ENCODE peak calls at places on chromosomes 12 and 14, in five cellular contexts. W, Q, E, F and H are unnamed samples.
A peak's percentile ranks its signal among the peaks of the same experiment; 100 is the strongest.

GRCh38 chr14:77582511-77582910 is 33.9 kb downstream of the SPTLC2 start:
- DNase-seq in W (no peak), Q (no peak), E (no peak), F (no peak), H (no peak)

GRCh38 chr12:117119592-117120198 is 20.5 kb upstream of the TESC start:
- DNase-seq in W (no peak), Q (peak; percentile 58), E (no peak), F (no peak), H (no peak)

GRCh38 chr12:131850856-131851559 is 22.8 kb downstream of the MMP17 start:
- DNase-seq in W (no peak), Q (peak; percentile 23), E (peak; percentile 79), F (no peak), H (peak; percentile 26)

GRCh38 chr12:75850751-75851462 is 180.7 kb downstream of the PHLDA1 start:
- DNase-seq in W (no peak), Q (no peak), E (no peak), F (no peak), H (no peak)

GRCh38 chr12:62841841-62842240 is 93.1 kb downstream of the PPM1H start:
- DNase-seq in W (no peak), Q (no peak), E (no peak), F (no peak), H (no peak)

GRCh38 chr12:102960766-102961487 is 3.5 kb downstream of the ASCL1 start:
- DNase-seq in W (no peak), Q (no peak), E (no peak), F (no peak), H (no peak)

GRCh38 chr14:106417224-106418049 is 891.1 kb downstream of the TMEM121 start:
- DNase-seq in W (no peak), Q (peak; percentile 82), E (no peak), F (no peak), H (peak; percentile 92)

GRCh38 chr12:105335856-105336255 is 5.4 kb downstream of the C12orf75 start:
- DNase-seq in W (no peak), Q (no peak), E (no peak), F (no peak), H (no peak)

GRCh38 chr14:22630486-22630885 is 13.7 kb downstream of the OR6J1 start:
- DNase-seq in W (peak; percentile 82), Q (no peak), E (no peak), F (no peak), H (no peak)

GRCh38 chr12:4117386-4118016 is 156.1 kb upstream of the CCND2 start:
- DNase-seq in W (no peak), Q (no peak), E (no peak), F (no peak), H (no peak)

GRCh38 chr12:19614601-19615442 is 175.5 kb downstream of the AEBP2 start:
- DNase-seq in W (no peak), Q (no peak), E (no peak), F (no peak), H (no peak)

DNA sequence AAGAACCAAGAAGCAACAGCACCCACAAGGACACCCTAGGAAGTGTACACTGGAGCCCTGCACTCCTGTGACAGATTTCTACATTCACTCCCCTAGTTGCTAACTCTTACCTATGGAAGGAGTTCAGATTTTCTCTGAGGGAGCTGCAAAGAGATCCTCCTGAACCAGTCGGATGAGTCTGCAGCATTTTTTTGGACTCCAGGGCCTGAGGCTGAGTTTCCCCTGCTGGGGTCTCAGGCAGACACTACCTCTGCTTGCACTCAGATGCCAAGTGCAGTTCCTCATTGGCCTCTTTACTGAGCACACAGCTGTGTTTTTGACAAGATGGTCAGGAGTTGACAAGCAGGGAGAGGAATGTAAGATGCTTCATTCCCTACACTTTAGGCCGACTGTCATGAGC is 153.2 kb upstream of the RBM19 start:
- DNase-seq in W (no peak), Q (no peak), E (no peak), F (no peak), H (no peak)
- H3K4me3 ChIP-seq in W (no peak overlapping the region), Q (no peak overlapping the region), E (no peak overlapping the region), F (no peak overlapping the region), H (no peak overlapping the region)

GRCh38 chr14:81062816-81063215 is 107.4 kb downstream of the TSHR start:
- DNase-seq in W (no peak), Q (peak; percentile 72), E (no peak), F (no peak), H (peak; percentile 3)
- TF ChIP-seq CTCF in W (peak; percentile 36), Q (peak; percentile 87), E (no peak), F (no peak), H (peak; percentile 56)

GRCh38 chr12:119334459-119335170 is at the start of gene CCDC60:
- DNase-seq in W (no peak), Q (no peak), E (peak; percentile 56), F (peak; percentile 12), H (peak; percentile 1)
- H3K4me3 ChIP-seq in W (no peak within 1 kb of the TSS), Q (no peak within 1 kb of the TSS), E (peak within 1 kb of the TSS; percentile 10), F (no peak within 1 kb of the TSS), H (no peak within 1 kb of the TSS)

GRCh38 chr12:34402228-34402898 is 380.1 kb downstream of the ALG10 start:
- DNase-seq in W (no peak), Q (no peak), E (peak; percentile 54), F (peak; percentile 2), H (no peak)
- TF ChIP-seq CTCF in W (no peak), Q (no peak), E (no peak), F (no peak), H (no peak)

GRCh38 chr12:120197542-120197887 is 3.0 kb upstream of the GCN1 start:
- DNase-seq in W (no peak), Q (no peak), E (no peak), F (no peak), H (no peak)
- H3K4me3 ChIP-seq in W (no peak overlapping the region), Q (peak overlapping the region; percentile 90), E (no peak overlapping the region), F (no peak overlapping the region), H (peak overlapping the region; percentile 97)

GRCh38 chr12:12033589-12034223 is 37.0 kb upstream of the BCL2L14 start:
- DNase-seq in W (no peak), Q (no peak), E (no peak), F (no peak), H (no peak)

GRCh38 chr12:12032260-12032761 is 38.4 kb upstream of the BCL2L14 start:
- DNase-seq in W (no peak), Q (peak; percentile 44), E (peak; percentile 42), F (no peak), H (peak; percentile 61)

GRCh38 chr12:12034344-12034743 is 36.4 kb upstream of the BCL2L14 start:
- DNase-seq in W (no peak), Q (no peak), E (no peak), F (no peak), H (no peak)

GRCh38 chr12:12035229-12035628 is 35.5 kb upstream of the BCL2L14 start:
- DNase-seq in W (no peak), Q (no peak), E (no peak), F (no peak), H (no peak)

DNA sequence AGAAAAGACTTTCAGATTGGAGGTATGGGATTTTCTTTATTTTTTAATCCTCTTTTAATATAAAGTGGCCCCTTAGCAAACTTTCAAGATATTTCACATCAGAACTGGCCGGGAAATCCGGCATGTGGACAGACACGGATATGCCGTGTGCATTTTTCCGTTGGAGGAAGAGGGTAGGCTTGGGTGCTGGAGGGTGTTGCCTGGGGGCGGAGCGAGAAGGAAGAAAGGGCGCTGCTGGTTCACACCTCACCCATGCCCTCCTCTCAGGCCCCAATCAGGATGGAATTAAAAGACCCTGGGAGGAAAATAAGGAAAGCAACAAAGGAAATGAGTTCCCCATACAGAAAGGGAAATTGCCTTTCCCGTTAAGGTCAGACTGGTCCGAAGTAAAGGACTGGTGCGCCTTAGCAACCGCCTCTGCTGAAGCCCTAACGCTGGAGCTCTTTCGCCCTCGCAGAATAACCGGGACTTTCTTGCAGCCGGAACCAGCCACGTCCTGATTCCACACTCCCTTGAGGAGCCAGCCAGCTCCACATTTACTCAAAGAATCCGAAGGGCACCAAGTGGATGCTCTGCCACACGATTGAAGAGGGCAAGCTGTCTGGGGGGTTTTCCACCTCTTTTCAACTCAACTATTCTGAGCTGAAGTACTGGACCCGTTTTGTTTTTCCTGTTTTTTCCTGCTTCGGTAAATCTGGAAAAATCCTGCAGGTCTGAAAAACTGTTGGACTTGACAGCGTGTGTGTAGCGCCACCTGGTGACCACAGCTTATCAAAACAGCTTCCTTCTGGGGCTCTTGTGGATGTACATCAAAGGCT is 37.8 kb upstream of the BCL2L14 start:
- DNase-seq in W (peak; percentile 61), Q (peak; percentile 80), E (no peak), F (peak; percentile 81), H (peak; percentile 59)
- TF ChIP-seq CTCF in W (peak; percentile 86), Q (peak; percentile 100), E (peak; percentile 87), F (peak; percentile 77), H (peak; percentile 80)

GRCh38 chr12:114668151-114668891 is 15.7 kb downstream of the TBX3 start:
- DNase-seq in W (no peak), Q (no peak), E (peak; percentile 88), F (peak; percentile 82), H (no peak)

GRCh38 chr12:114670257-114670955 is 13.6 kb downstream of the TBX3 start:
- DNase-seq in W (no peak), Q (no peak), E (no peak), F (no peak), H (no peak)

GRCh38 chr12:114669501-114670256 is 14.3 kb downstream of the TBX3 start:
- DNase-seq in W (no peak), Q (no peak), E (no peak), F (no peak), H (no peak)

GRCh38 chr12:114667669-114668150 is 16.3 kb downstream of the TBX3 start:
- DNase-seq in W (no peak), Q (no peak), E (no peak), F (peak; percentile 29), H (no peak)

GRCh38 chr12:114668905-114669304 is 15.1 kb downstream of the TBX3 start:
- DNase-seq in W (no peak), Q (no peak), E (no peak), F (no peak), H (no peak)
- H3K4me3 ChIP-seq in W (peak overlapping the region; percentile 51), Q (no peak overlapping the region), E (peak overlapping the region; percentile 47), F (peak overlapping the region; percentile 45), H (no peak overlapping the region)

GRCh38 chr12:54587315-54587821 is 1.1 kb downstream of the PPP1R1A start:
- DNase-seq in W (no peak), Q (no peak), E (no peak), F (peak; percentile 59), H (no peak)
- TF ChIP-seq CTCF in W (no peak), Q (no peak), E (no peak), F (no peak), H (no peak)